ENCODE peak calls at places on chromosomes 3 and 15, in eight cellular contexts. A is tibial nerve; U is Peyer's patch; P is brain microvascular endothelial cell; X is IMR-90; T is stomach; E is CD8-positive, alpha-beta T cell; B is fibroblast of lung. D is an unnamed sample.

GRCh38 chr3:88542916-88543315 is 393.2 kb downstream of the C3orf38 start:
- DNase-seq in A (no peak), U (no peak), P (no peak), X (no peak), T (no peak), E (no peak), B (no peak), D (no peak)

GRCh38 chr3:184726497-184726896 is 14.6 kb upstream of the MAGEF1 start:
- DNase-seq in A (no peak), U (peak; percentile 14), P (no peak), X (no peak), T (no peak), E (no peak), B (no peak), D (no peak)

GRCh38 chr3:109773006-109773405 is 435.7 kb upstream of the DPPA4 start:
- DNase-seq in A (no peak), U (no peak), P (no peak), X (peak; percentile 5), T (no peak), E (no peak), B (peak; percentile 39), D (no peak)

GRCh38 chr15:90680371-90680935 is 36.7 kb upstream of the BLM start:
- DNase-seq in A (peak; percentile 31), U (no peak), P (peak; percentile 78), X (peak; percentile 98), T (no peak), E (no peak), B (peak; percentile 98), D (no peak)

GRCh38 chr3:131711114-131711786 is 208.5 kb upstream of the MRPL3 start:
- DNase-seq in A (no peak), U (no peak), P (no peak), X (no peak), T (no peak), E (no peak), B (no peak), D (no peak)

GRCh38 chr3:120263792-120264191 is 21.2 kb downstream of the GPR156 start:
- DNase-seq in A (no peak), U (no peak), P (no peak), X (no peak), T (no peak), E (no peak), B (no peak), D (no peak)

GRCh38 chr3:89964347-89964746 is 856.9 kb downstream of the EPHA3 start:
- DNase-seq in A (no peak), U (no peak), P (peak; percentile 40), X (peak; percentile 4), T (no peak), E (no peak), B (peak; percentile 73), D (no peak)

GRCh38 chr3:124424396-124424795 is 305.9 kb upstream of the UMPS start:
- DNase-seq in A (no peak), U (no peak), P (no peak), X (no peak), T (no peak), E (no peak), B (no peak), D (no peak)

GRCh38 chr15:54305138-54305537 is 326.9 kb downstream of the UNC13C start:
- DNase-seq in A (no peak), U (no peak), P (no peak), X (no peak), T (no peak), E (no peak), B (no peak), D (no peak)

GRCh38 chr3:72976182-72976825 is 20.3 kb upstream of the PPP4R2 start:
- DNase-seq in A (no peak), U (no peak), P (no peak), X (peak; percentile 48), T (no peak), E (no peak), B (peak; percentile 23), D (no peak)

GRCh38 chr3:69853033-69853432 is 113.8 kb downstream of the MITF start:
- DNase-seq in A (no peak), U (no peak), P (no peak), X (no peak), T (no peak), E (no peak), B (no peak), D (no peak)

GRCh38 chr3:147395975-147396708 is 10.2 kb downstream of the ZIC4 start:
- DNase-seq in A (no peak), U (no peak), P (peak; percentile 77), X (no peak), T (no peak), E (no peak), B (no peak), D (no peak)

GRCh38 chr3:5122741-5123706 is 932 bp downstream of the ARL8B start:
- DNase-seq in A (no peak), U (peak; percentile 55), P (peak; percentile 47), X (peak; percentile 67), T (peak; percentile 36), E (peak; percentile 28), B (peak; percentile 85), D (no peak)

GRCh38 chr15:68508485-68509189 is 70.2 kb upstream of the CORO2B start:
- DNase-seq in A (no peak), U (no peak), P (no peak), X (no peak), T (no peak), E (no peak), B (no peak), D (no peak)

GRCh38 chr3:133942761-133943535 is 47.3 kb upstream of the RAB6B start:
- DNase-seq in A (no peak), U (peak; percentile 28), P (no peak), X (no peak), T (peak; percentile 19), E (no peak), B (no peak), D (no peak)

GRCh38 chr3:133939496-133939835 is 43.8 kb upstream of the RAB6B start:
- DNase-seq in A (no peak), U (peak; percentile 24), P (no peak), X (no peak), T (peak; percentile 17), E (no peak), B (no peak), D (no peak)

GRCh38 chr3:133938770-133939495 is 43.3 kb upstream of the RAB6B start:
- DNase-seq in A (no peak), U (peak; percentile 3), P (no peak), X (peak; percentile 23), T (peak; percentile 11), E (no peak), B (peak; percentile 60), D (no peak)

GRCh38 chr3:133941390-133941789 is 45.7 kb upstream of the RAB6B start:
- DNase-seq in A (no peak), U (peak; percentile 36), P (peak; percentile 14), X (peak; percentile 52), T (peak; percentile 22), E (no peak), B (peak; percentile 90), D (no peak)

GRCh38 chr3:133940536-133940935 is 44.9 kb upstream of the RAB6B start:
- DNase-seq in A (no peak), U (peak; percentile 15), P (no peak), X (no peak), T (peak; percentile 20), E (no peak), B (no peak), D (no peak)
- H3K4me3 ChIP-seq in A (no peak overlapping the region), U (no peak overlapping the region), P (no peak overlapping the region), X (no peak overlapping the region), T (no peak overlapping the region), E (no peak overlapping the region), B (no peak overlapping the region), D (no peak overlapping the region)

GRCh38 chr3:137809523-137809922 is 45.4 kb downstream of the SOX14 start:
- DNase-seq in A (no peak), U (no peak), P (no peak), X (no peak), T (no peak), E (no peak), B (no peak), D (no peak)

GRCh38 chr3:137815251-137815650 is 51.1 kb downstream of the SOX14 start:
- DNase-seq in A (no peak), U (no peak), P (no peak), X (no peak), T (no peak), E (no peak), B (no peak), D (no peak)

GRCh38 chr3:137808015-137808414 is 43.9 kb downstream of the SOX14 start:
- DNase-seq in A (no peak), U (no peak), P (no peak), X (no peak), T (no peak), E (no peak), B (no peak), D (no peak)

GRCh38 chr3:137812018-137812417 is 47.9 kb downstream of the SOX14 start:
- DNase-seq in A (no peak), U (no peak), P (no peak), X (no peak), T (no peak), E (no peak), B (no peak), D (no peak)
- H3K27ac ChIP-seq in A (no peak overlapping the region), U (no peak overlapping the region), P (no peak overlapping the region), X (no peak overlapping the region), T (no peak overlapping the region), E (no peak overlapping the region), B (no peak overlapping the region), D (no peak overlapping the region)

GRCh38 chr3:12159227-12159601 is 502 bp upstream of the TIMP4 start:
- DNase-seq in A (no peak), U (no peak), P (peak; percentile 23), X (no peak), T (no peak), E (no peak), B (no peak), D (no peak)
- H3K4me3 ChIP-seq in A (peak overlapping the region; percentile 51), U (no peak overlapping the region), P (peak overlapping the region; percentile 51), X (no peak overlapping the region), T (peak overlapping the region; percentile 56), E (no peak overlapping the region), B (no peak overlapping the region), D (no peak overlapping the region)

DNA sequence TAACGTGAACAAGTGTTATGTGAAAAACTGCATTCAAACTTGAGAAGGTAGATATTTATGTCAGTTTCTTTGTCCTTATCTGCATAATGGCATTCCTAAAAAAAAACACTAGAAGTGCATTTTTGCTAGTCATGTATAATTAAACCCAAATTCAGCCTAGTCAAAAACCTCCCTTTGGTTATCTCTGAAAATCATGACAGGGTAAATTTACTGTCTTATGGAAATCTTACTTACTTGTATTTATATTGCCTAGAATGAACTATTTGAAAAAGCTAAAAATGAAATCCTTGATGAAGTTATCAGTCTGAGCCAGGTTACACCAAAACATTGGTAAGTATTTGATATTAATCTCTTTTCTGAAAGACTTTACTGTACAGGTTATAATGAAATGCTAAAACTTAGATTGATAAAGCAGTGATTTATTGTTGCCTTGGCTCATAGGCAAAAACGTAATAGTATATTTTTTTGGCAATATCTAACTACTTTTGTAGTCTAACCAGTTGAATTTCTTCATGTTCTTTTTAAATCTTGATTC is 55.6 kb downstream of the OPA1 start:
- DNase-seq in A (no peak), U (no peak), P (no peak), X (no peak), T (no peak), E (no peak), B (no peak), D (no peak)
- H3K27ac ChIP-seq in A (no peak overlapping the region), U (no peak overlapping the region), P (no peak overlapping the region), X (no peak overlapping the region), T (no peak overlapping the region), E (no peak overlapping the region), B (no peak overlapping the region), D (no peak overlapping the region)

GRCh38 chr3:111998661-111999641 is at the start of gene TAGLN3:
- DNase-seq in A (no peak), U (peak; percentile 51), P (no peak), X (no peak), T (peak; percentile 54), E (no peak), B (no peak), D (no peak)
- H3K4me3 ChIP-seq in A (peak within 1 kb of the TSS; percentile 44), U (peak within 1 kb of the TSS; percentile 21), P (peak within 1 kb of the TSS; percentile 59), X (peak within 1 kb of the TSS; percentile 32), T (peak within 1 kb of the TSS; percentile 51), E (peak within 1 kb of the TSS; percentile 40), B (peak within 1 kb of the TSS; percentile 49), D (peak within 1 kb of the TSS; percentile 53)

D was measured in Panc1.